ENCODE peak calls at places on chromosomes 16 and 17, in four cellular contexts. I is astrocyte of the spinal cord, K is fibroblast of pulmonary artery, U is neural progenitor cell. H is an unnamed sample.

GRCh38 chr16:79776243-79776884 is 175.8 kb upstream of the MAF start:
- DNase-seq in I (peak; percentile 60), K (peak; percentile 11), U (peak; percentile 37), H (peak; percentile 91)

GRCh38 chr17:79997004-79997673 is 38.5 kb downstream of the TBC1D16 start:
- DNase-seq in I (no peak), K (no peak), U (no peak), H (no peak)

GRCh38 chr17:66589892-66590291 is 245.0 kb upstream of the CACNG5 start:
- DNase-seq in I (no peak), K (no peak), U (no peak), H (no peak)

GRCh38 chr16:69486724-69487123 is 62.3 kb downstream of the CYB5B start:
- DNase-seq in I (no peak), K (no peak), U (no peak), H (no peak)

GRCh38 chr17:8121531-8122390 is 2.1 kb downstream of the HES7 start:
- DNase-seq in I (peak; percentile 65), K (peak; percentile 44), U (peak; percentile 96), H (peak; percentile 92)

GRCh38 chr17:44909681-44910144 is 5.6 kb downstream of the GFAP start:
- DNase-seq in I (peak; percentile 89), K (peak; percentile 28), U (no peak), H (peak; percentile 81)

GRCh38 chr17:36500745-36501225 is 14.3 kb downstream of the ZNHIT3 start:
- DNase-seq in I (no peak), K (no peak), U (no peak), H (no peak)

GRCh38 chr16:87707097-87707496 is 58.7 kb downstream of the KLHDC4 start:
- DNase-seq in I (no peak), K (no peak), U (peak; percentile 52), H (no peak)

GRCh38 chr17:16001498-16001897 is 1.9 kb downstream of the TTC19 start:
- DNase-seq in I (no peak), K (peak; percentile 47), U (no peak), H (peak; percentile 28)
- H3K4me3 ChIP-seq in I (no peak overlapping the region), K (no peak overlapping the region), U (no peak overlapping the region), H (no peak overlapping the region)

GRCh38 chr17:4559139-4559791 is 1.1 kb downstream of the GGT6 start:
- DNase-seq in I (no peak), K (no peak), U (no peak), H (no peak)

GRCh38 chr17:4558311-4558972 is 1.9 kb downstream of the GGT6 start:
- DNase-seq in I (no peak), K (no peak), U (no peak), H (no peak)

GRCh38 chr17:4559851-4560820 is at the start of gene GGT6:
- DNase-seq in I (no peak), K (no peak), U (no peak), H (no peak)

GRCh38 chr17:4562000-4562969 is 1.9 kb upstream of the GGT6 start:
- DNase-seq in I (no peak), K (no peak), U (no peak), H (no peak)

DNA sequence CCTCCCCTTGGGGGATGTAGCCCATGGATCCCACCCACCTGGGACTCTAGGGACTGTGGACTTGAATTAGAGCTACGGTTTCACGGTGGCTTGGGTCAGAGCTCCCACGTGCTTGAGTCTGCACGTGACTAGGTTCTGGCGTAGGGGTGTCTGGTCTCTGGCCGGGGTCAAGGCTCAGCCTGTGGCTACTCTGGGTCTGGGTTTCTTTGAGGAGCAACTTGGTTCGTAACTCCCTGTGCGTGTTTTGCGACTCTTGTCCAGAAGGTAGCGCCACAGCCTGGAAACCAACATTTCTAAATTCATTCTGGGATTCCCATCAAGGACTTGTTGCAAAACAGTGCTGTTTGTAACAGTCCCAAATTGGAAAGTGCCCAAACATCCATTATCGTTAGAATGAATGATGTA is 462 bp upstream of the GGT6 start:
- DNase-seq in I (no peak), K (peak; percentile 72), U (peak; percentile 38), H (no peak)
- TF ChIP-seq CTCF in I (no peak), K (peak; percentile 41), U (peak; percentile 47), H (no peak)

GRCh38 chr16:84795338-84796053 is 24.3 kb upstream of the CRISPLD2 start:
- DNase-seq in I (peak; percentile 83), K (peak; percentile 99), U (no peak), H (peak; percentile 94)
- H3K4me3 ChIP-seq in I (no peak overlapping the region), K (peak overlapping the region; percentile 5), U (no peak overlapping the region), H (no peak overlapping the region)

DNA sequence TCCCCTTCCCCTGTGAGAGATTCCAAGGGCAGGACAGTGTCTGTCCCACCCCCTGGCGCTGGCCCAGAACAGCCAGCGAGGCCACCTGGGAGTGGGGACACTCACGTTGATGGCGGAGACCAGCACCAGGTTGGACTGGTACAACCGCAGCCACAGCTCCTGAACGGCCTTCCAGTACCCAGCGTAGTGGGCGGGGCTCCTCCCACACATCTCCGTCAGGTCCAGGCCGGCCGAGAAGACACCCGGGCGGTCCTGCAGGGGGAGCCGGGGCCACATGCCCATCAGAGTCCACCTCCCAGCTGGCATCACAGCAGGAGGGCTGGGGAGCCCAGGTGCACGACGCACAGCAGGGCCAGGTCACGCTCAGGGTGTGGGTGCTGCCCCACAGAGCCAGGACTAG is 7.1 kb downstream of the ECI1 start:
- DNase-seq in I (no peak), K (no peak), U (peak; percentile 22), H (no peak)
- TF ChIP-seq CTCF in I (no peak), K (no peak), U (peak; percentile 12), H (no peak)

DNA sequence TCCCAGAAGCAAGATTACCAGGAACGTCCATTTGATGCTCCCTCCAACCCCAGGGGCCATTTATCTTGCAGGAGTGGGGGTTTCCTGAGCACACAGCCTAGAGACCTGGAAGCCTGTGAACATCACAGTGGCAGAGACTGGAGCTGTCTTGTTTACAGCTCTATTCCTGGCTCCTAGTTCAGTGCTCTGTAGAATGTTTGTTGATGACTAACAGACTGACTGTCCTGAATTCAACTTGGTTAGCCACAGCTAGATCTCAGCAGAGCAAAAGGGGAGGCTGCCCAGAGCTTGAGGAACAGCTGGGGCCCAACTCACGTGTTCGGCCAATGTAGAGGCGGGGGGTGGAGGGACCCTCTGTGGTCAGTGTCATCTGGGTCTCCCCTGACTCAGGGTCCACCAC is 6.6 kb downstream of the ERN2 start:
- DNase-seq in I (no peak), K (no peak), U (no peak), H (no peak)
- H3K4me3 ChIP-seq in I (no peak overlapping the region), K (no peak overlapping the region), U (no peak overlapping the region), H (no peak overlapping the region)

DNA sequence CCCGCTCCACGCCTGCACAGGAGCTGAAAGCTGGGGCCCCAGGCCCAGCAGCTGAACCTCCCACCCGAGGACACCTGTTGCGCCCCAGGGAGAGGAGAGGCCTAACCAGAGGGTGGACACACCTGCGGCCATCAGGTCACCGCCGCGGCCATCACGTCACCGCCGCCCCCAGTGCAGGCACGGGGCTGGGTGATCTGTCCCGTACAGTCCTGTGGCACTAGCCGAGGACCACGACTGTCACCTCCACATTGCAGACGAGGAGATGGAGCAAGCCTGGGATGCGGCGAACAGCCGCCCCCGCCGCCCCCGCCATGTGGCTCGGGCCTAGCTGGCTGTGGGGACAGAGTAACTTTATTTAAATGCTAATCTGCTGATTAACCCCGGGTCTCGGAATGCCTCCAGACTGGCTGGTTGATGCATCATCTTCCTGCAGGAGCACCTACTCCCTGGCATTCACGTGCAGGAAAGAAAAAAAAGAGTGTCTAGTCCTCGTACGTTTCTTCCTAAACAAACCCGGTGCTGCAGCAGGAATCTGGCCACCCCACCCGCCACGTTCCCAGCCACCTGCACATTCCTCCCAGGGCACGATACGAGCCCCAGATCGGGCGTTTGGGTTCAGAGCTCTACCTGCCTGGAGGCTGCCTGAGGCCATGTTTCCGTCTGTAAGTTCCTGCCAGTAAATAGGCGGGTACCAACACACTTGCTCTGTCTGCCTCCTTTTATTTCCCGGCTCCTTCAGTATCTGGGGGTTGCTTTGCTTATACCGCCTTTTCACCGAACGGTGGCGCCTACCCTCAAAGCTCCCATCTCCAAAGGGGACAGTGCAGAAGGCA is 29.9 kb downstream of the PIEZO1 start:
- DNase-seq in I (peak; percentile 56), K (peak; percentile 50), U (peak; percentile 80), H (peak; percentile 70)
- TF ChIP-seq CTCF in I (no peak), K (peak; percentile 55), U (peak; percentile 68), H (peak; percentile 26)

GRCh38 chr16:67148656-67149275 is 2.0 kb downstream of the B3GNT9 start:
- DNase-seq in I (no peak), K (no peak), U (no peak), H (no peak)

GRCh38 chr16:67150058-67150832 is 553 bp downstream of the B3GNT9 start:
- DNase-seq in I (peak; percentile 59), K (peak; percentile 76), U (peak; percentile 86), H (peak; percentile 70)

GRCh38 chr16:67149276-67150057 is 1.3 kb downstream of the B3GNT9 start:
- DNase-seq in I (no peak), K (no peak), U (no peak), H (no peak)

GRCh38 chr16:67150833-67151396 is at the start of gene B3GNT9:
- DNase-seq in I (peak; percentile 68), K (peak; percentile 71), U (peak; percentile 86), H (peak; percentile 88)

DNA sequence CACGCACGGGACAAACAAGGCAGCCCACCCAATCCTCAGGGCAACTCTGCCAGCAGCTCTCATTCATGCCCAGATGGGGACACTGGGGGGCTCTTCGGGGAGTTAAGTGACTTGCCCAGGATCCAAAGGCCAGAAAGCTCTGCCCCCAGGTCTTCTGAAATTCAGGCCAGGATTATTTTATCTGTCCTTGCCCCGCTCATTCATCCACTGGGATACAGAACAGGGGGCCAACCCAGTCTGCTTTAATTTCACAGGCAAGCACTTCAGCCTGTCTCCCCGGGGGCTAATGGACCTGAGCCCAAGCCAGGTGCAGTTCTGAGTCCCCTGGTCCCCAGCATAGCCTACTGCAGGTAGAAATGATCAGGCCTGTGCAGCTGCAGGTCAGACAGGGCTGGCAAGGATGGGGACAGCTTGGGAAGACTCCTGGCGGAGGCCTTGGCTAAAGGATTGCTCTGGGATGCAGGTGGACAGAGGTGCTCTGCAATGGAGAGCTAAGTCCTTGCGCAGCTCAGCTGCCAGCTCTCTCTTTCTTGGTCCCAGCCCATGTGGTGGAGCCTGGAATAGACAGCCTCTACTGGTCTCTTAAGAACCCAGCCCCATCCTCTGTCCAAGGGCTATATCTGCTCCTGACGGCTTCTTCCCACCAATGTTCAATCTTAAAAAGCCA is 766 bp upstream of the B3GNT9 start:
- DNase-seq in I (no peak), K (no peak), U (peak; percentile 13), H (no peak)
- H3K4me3 ChIP-seq in I (no peak overlapping the region), K (no peak overlapping the region), U (no peak overlapping the region), H (peak overlapping the region; percentile 71)

DNA sequence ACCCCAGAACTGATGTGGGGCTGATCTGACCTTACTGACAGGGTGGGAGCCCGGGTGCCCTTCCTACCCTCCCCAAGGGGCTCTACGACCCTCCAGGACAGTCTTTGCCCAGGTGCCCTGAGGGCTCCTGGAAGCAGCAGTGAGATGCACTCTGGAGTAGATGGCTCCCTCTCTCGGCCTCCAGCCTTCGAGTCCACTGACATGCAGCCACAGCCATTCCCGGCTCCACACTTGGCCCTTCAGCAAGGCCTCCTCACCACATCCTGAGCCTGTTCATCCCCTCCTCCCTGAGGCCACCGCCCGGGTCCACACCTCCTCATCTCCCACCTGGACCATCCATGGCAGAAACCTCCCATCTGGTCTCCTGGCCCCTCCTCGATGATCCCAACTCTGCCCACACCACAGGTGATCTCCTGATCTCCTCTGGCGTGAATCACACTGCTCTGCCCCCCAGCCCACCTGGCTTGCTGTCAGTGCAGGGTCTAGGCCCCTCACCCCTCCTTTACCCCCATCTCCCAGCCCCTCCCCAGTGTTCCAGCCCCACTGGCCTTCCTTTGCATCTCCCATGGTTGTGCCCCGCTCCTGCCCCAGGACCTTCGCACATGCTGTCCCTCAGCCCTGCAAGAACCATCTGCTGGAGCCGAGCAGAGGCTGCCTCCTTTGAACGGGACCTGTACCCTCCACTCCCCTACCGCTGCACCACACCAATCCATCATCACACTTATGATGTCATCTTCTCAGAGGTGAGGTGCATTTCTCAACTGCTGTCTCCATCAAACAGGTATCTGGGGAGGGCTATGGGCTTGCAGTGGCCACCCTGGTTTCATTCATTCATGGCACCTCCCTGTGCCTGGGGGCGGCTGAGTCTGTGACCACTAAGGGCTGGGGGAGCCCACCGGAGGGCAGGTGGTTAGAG is 44.7 kb downstream of the SOCS1 start:
- DNase-seq in I (no peak), K (no peak), U (no peak), H (no peak)
- TF ChIP-seq CTCF in I (no peak), K (no peak), U (no peak), H (no peak)